ENCODE peak calls at places on chromosome 9, in nine cellular contexts. E is caudate nucleus, I is NCI-H2081, C is colonic mucosa, D is NCI-H2029, P is ascending aorta, H is NCI-H748 treated with DMSO at 0.1 percent for 48 hours, J is hippocampal formation, W is tibial nerve. T is an unnamed sample.

GRCh38 chr9:137589441-137590122 is 730 bp downstream of the ZMYND19 start:
- DNase-seq in E (no peak), I (no peak), C (no peak), D (no peak), P (no peak), H (no peak), J (no peak), W (no peak), T (no peak)

GRCh38 chr9:19379697-19380046 is 364 bp downstream of the RPS6 start:
- DNase-seq in E (no peak), I (no peak), C (peak), D (no peak), P (no peak), H (no peak), J (no peak), W (peak), T (peak)

GRCh38 chr9:76852026-76852425 is 53.9 kb downstream of the PRUNE2 start:
- DNase-seq in E (no peak), I (no peak), C (no peak), D (no peak), P (no peak), H (no peak), J (no peak), W (no peak), T (no peak)

GRCh38 chr9:127711831-127712274 is 3.6 kb downstream of the PTRH1 start:
- DNase-seq in E (no peak), I (peak), C (no peak), D (no peak), P (no peak), H (no peak), J (no peak), W (no peak), T (peak)

GRCh38 chr9:136021891-136022681 is 60.9 kb upstream of the UBAC1 start:
- DNase-seq in E (no peak), I (no peak), C (no peak), D (no peak), P (peak), H (no peak), J (no peak), W (no peak), T (no peak)

GRCh38 chr9:131807131-131807990 is 67.5 kb upstream of the RAPGEF1 start:
- DNase-seq in E (no peak), I (no peak), C (no peak), D (no peak), P (no peak), H (no peak), J (no peak), W (no peak), T (no peak)

GRCh38 chr9:95754533-95755420 is 120.7 kb upstream of the ERCC6L2 start:
- DNase-seq in E (no peak), I (no peak), C (no peak), D (no peak), P (no peak), H (no peak), J (no peak), W (no peak), T (no peak)

GRCh38 chr9:88593537-88594185 is 58.7 kb downstream of the NXNL2 start:
- DNase-seq in E (no peak), I (peak), C (peak), D (peak), P (peak), H (peak), J (no peak), W (peak), T (no peak)

GRCh38 chr9:33852216-33852826 is 35.4 kb downstream of the UBE2R2 start:
- DNase-seq in E (peak), I (peak), C (peak), D (peak), P (peak), H (no peak), J (peak), W (peak), T (peak)

GRCh38 chr9:22354699-22355384 is 91.8 kb upstream of the DMRTA1 start:
- DNase-seq in E (no peak), I (no peak), C (no peak), D (no peak), P (no peak), H (no peak), J (no peak), W (no peak), T (no peak)

GRCh38 chr9:136886610-136887597 is 588 bp downstream of the TRAF2 start:
- DNase-seq in E (no peak), I (peak), C (no peak), D (peak), P (no peak), H (no peak), J (peak), W (no peak), T (no peak)

GRCh38 chr9:100111235-100111634 is 12.2 kb downstream of the INVS start:
- DNase-seq in E (peak), I (peak), C (peak), D (peak), P (peak), H (no peak), J (peak), W (peak), T (no peak)

GRCh38 chr9:22159590-22159989 is 150.5 kb upstream of the CDKN2B start:
- DNase-seq in E (no peak), I (no peak), C (no peak), D (no peak), P (no peak), H (no peak), J (no peak), W (no peak), T (no peak)

GRCh38 chr9:2787065-2787464 is 56.8 kb downstream of the PUM3 start:
- DNase-seq in E (no peak), I (no peak), C (no peak), D (no peak), P (no peak), H (no peak), J (no peak), W (no peak), T (no peak)

GRCh38 chr9:96289392-96289791 is 12.6 kb downstream of the HSD17B3 start:
- DNase-seq in E (no peak), I (no peak), C (no peak), D (no peak), P (no peak), H (no peak), J (no peak), W (no peak), T (no peak)

GRCh38 chr9:135702002-135702721 is at the start of gene KCNT1:
- DNase-seq in E (peak), I (peak), C (peak), D (peak), P (no peak), H (peak), J (no peak), W (peak), T (no peak)

GRCh38 chr9:15205632-15206243 is 101.3 kb downstream of the TTC39B start:
- DNase-seq in E (no peak), I (no peak), C (no peak), D (no peak), P (no peak), H (no peak), J (no peak), W (no peak), T (no peak)

GRCh38 chr9:124873664-124874063 is 11.7 kb downstream of the ARPC5L start:
- DNase-seq in E (peak), I (no peak), C (no peak), D (no peak), P (no peak), H (no peak), J (no peak), W (no peak), T (no peak)

GRCh38 chr9:26947736-26948135 is 694 bp upstream of the PLAA start:
- DNase-seq in E (no peak), I (no peak), C (no peak), D (no peak), P (no peak), H (no peak), J (no peak), W (no peak), T (no peak)

GRCh38 chr9:120931278-120932085 is 4.9 kb upstream of the TRAF1 start:
- DNase-seq in E (no peak), I (no peak), C (no peak), D (peak), P (peak), H (no peak), J (no peak), W (peak), T (no peak)

GRCh38 chr9:90871327-90871935 is 69.8 kb downstream of the SYK start:
- DNase-seq in E (no peak), I (no peak), C (no peak), D (no peak), P (no peak), H (no peak), J (no peak), W (no peak), T (no peak)